ENCODE peak calls at places on chromosomes 11 and 22, in six cellular contexts. X is mesendoderm, M is H9, C is IMR-90, J is H1, R is mesenchymal stem cell. P is an unnamed sample. For H3K4me1, the result is how much of the 10 kb centered on the place peaks cover.

GRCh38 chr22:30005213-30005857 is 74.9 kb upstream of the HORMAD2 start:
- DNase-seq in X (peak), M (peak), C (peak), J (peak), R (peak), P (peak)

GRCh38 chr22:45880091-45880651 is 96.8 kb downstream of the WNT7B start:
- DNase-seq in X (no peak), M (peak), C (no peak), J (peak), R (no peak), P (no peak)

GRCh38 chr11:10561043-10561818 is 7.2 kb downstream of the LYVE1 start:
- DNase-seq in X (no peak), M (no peak), C (no peak), J (no peak), R (no peak), P (no peak)

GRCh38 chr22:22048981-22049531 is 66.5 kb upstream of the TOP3B start:
- DNase-seq in X (no peak), M (no peak), C (no peak), J (no peak), R (no peak), P (no peak)

GRCh38 chr11:115784796-115785521 is 280.7 kb upstream of the CADM1 start:
- DNase-seq in X (no peak), M (no peak), C (no peak), J (no peak), R (no peak), P (no peak)

GRCh38 chr11:27408231-27408630 is 45.2 kb upstream of the CCDC34 start:
- DNase-seq in X (no peak), M (no peak), C (no peak), J (no peak), R (no peak), P (no peak)

GRCh38 chr11:104962852-104963251 is 5.5 kb downstream of the CASP4 start:
- DNase-seq in X (no peak), M (no peak), C (no peak), J (no peak), R (no peak), P (no peak)

GRCh38 chr22:29706493-29706892 is 13.3 kb upstream of the CABP7 start:
- DNase-seq in X (peak), M (peak), C (no peak), J (no peak), R (no peak), P (no peak)

GRCh38 chr11:19316434-19316833 is 75.7 kb upstream of the E2F8 start:
- DNase-seq in X (no peak), M (no peak), C (no peak), J (no peak), R (no peak), P (no peak)

GRCh38 chr22:34599567-34599966 is 466.4 kb upstream of the ISX start:
- DNase-seq in X (no peak), M (no peak), C (no peak), J (no peak), R (no peak), P (no peak)

GRCh38 chr11:73990727-73991126 is 8.1 kb upstream of the UCP2 start:
- DNase-seq in X (no peak), M (no peak), C (no peak), J (no peak), R (no peak), P (no peak)

GRCh38 chr11:66861774-66862558 is 5.1 kb downstream of the LRFN4 start:
- DNase-seq in X (no peak), M (no peak), C (no peak), J (no peak), R (no peak), P (no peak)

GRCh38 chr11:13668102-13668956 is at the start of gene FAR1:
- DNase-seq in X (peak), M (peak), C (peak), J (peak), R (peak), P (peak)
- H3K4me1 ChIP-seq in X (under half), M (under half), C (under half), J (under half), R (under half), P (under half)

GRCh38 chr11:119350302-119350701 is 3.8 kb upstream of the MFRP start:
- DNase-seq in X (no peak), M (peak), C (no peak), J (no peak), R (no peak), P (no peak)
- H2BK15ac ChIP-seq in X (no peak), M (no peak), C (no peak), J (no peak), R (no peak), P (no peak)

GRCh38 chr11:69308531-69308930 is 14.6 kb downstream of the MYEOV start:
- DNase-seq in X (no peak), M (no peak), C (no peak), J (no peak), R (no peak), P (no peak)

GRCh38 chr11:69305885-69306540 is 12.1 kb downstream of the MYEOV start:
- DNase-seq in X (no peak), M (no peak), C (no peak), J (no peak), R (no peak), P (no peak)

GRCh38 chr11:69307871-69308381 is 14.0 kb downstream of the MYEOV start:
- DNase-seq in X (no peak), M (no peak), C (no peak), J (no peak), R (no peak), P (no peak)

GRCh38 chr11:69306821-69307220 is 12.9 kb downstream of the MYEOV start:
- DNase-seq in X (no peak), M (no peak), C (no peak), J (no peak), R (no peak), P (no peak)

DNA sequence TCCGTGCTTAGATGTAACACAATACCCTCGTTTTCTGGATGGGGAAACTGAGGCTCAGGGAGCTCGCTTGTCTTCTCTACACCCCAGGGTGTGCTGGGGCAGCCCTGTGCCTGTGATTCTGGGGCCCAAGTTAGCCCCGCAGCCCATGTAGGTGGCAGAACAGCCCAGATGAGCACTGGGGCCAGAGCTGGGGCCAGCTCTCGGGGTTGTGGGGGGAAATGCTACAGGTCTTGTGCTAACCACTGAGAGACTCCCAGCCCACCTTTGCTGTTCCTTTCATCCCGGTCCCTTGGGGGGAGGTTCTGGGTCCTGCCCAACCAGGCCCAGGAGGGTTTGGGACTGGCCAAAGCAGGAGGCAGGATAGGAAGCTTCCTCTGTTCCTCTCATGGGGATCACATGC is 13.5 kb downstream of the MYEOV start:
- DNase-seq in X (no peak), M (no peak), C (no peak), J (no peak), R (no peak), P (no peak)
- H3K4me1 ChIP-seq in X (under half), M (under half), C (under half), J (under half), R (under half), P (under half)

DNA sequence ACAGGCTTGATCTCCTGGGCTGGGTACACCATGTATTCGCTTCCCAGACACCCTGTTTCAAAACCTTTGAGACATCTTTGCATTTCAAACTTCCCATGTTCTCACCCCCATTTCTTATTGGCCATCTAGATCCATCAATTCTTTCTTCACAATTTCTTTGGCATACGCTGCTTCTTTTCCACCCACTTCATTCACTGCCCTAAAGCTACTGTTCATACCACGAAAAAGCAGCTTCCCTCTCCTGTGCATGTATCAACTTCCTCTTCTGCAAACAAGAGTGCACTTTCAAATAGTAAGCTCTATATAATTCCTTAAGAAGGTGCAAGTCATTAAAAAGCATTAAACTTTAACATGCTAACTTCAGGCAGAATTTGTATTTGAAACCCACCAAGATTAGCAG is 21.4 kb downstream of the UVRAG start:
- DNase-seq in X (no peak), M (no peak), C (no peak), J (no peak), R (no peak), P (no peak)
- H2BK15ac ChIP-seq in X (no peak), M (no peak), C (no peak), J (no peak), R (no peak), P (no peak)

DNA sequence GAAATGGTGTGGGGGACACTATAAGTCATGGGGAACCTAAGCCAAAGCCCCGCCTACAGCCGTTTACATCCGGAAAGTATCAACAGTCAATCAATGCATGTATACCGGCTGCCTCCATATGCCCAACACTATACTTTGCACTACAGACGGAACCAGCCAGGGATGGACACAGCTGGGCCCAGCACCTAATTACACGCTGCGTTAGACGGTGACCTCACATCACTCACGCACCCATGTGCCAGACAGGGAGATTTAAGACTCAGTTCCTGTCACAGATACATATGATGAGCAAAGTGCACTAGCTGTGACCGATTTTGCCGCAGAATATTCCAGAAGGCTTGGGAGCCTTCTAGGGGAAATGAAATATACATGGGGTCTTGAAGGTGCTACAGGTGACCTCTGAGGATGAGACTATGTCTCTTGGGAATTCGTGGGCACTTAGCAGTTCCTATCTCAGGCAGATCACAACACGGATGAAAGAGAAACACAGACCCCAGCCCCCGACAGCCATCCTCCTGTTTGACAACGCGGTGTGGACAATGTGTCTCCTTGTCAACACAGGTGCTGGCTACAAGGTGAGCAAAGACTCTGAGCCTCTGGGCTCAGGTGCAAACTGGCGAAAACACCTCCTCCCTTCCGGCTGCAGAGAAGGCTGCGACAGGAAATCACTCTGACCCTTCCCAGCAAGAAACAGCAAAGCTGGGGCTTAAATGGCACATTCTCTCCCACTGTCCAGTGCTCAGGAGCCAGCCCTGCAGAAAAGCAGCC is 8.0 kb downstream of the AHNAK start:
- DNase-seq in X (no peak), M (no peak), C (no peak), J (no peak), R (no peak), P (no peak)
- H3K4me1 ChIP-seq in X (under half), M (under half), C (half or more), J (under half), R (half or more), P (under half)

GRCh38 chr22:23397008-23397617 is 183.0 kb downstream of the IGLL1 start:
- DNase-seq in X (no peak), M (no peak), C (no peak), J (no peak), R (no peak), P (no peak)

GRCh38 chr22:23396362-23397007 is 183.6 kb downstream of the IGLL1 start:
- DNase-seq in X (no peak), M (no peak), C (no peak), J (no peak), R (no peak), P (no peak)

GRCh38 chr22:23394525-23395326 is 185.4 kb downstream of the IGLL1 start:
- DNase-seq in X (no peak), M (no peak), C (no peak), J (no peak), R (no peak), P (no peak)

GRCh38 chr22:23393721-23394320 is 186.3 kb downstream of the IGLL1 start:
- DNase-seq in X (no peak), M (no peak), C (no peak), J (no peak), R (no peak), P (no peak)

GRCh38 chr22:23395476-23396361 is 184.4 kb downstream of the IGLL1 start:
- DNase-seq in X (no peak), M (no peak), C (no peak), J (no peak), R (no peak), P (no peak)
- H2BK15ac ChIP-seq in X (no peak), M (no peak), C (no peak), J (no peak), R (no peak), P (peak)

DNA sequence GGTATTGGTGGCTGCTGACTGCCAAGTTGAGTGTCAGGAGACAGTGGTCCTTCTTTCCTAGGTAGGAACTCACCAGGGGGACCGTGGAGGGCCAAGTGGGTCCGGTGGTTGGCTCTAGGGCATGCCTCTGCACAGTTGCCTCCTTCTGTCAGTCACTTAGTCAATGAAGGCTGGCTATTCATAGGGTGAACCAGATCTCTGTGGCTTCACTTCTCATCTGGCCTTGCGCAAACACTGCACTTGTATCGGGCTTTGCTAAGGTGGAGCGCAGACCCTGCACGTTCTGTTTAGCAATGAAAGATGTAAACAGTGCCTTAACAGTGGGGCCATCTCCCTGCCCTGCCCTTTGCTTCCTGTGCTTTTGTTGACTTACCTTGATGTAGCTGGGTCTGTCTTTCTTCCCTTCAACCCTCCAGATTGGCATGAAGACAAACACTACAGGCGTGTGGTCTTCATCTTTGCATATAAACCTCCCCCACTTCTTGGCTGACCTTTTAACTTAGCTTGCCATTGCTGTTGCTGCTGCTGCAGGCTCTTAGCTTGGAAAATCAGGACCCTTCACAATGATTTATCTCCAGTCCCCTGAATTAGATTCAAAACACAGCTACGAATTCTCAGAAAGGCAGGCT is 6.8 kb upstream of the SORL1-AS1 start:
- DNase-seq in X (no peak), M (no peak), C (no peak), J (no peak), R (no peak), P (no peak)
- H3K4me1 ChIP-seq in X (under half), M (under half), C (under half), J (under half), R (under half), P (under half)

GRCh38 chr22:41893591-41894375 is 21.1 kb downstream of the SHISA8 start:
- DNase-seq in X (no peak), M (no peak), C (no peak), J (no peak), R (no peak), P (no peak)
- H2BK15ac ChIP-seq in X (no peak), M (no peak), C (no peak), J (no peak), R (no peak), P (no peak)

DNA sequence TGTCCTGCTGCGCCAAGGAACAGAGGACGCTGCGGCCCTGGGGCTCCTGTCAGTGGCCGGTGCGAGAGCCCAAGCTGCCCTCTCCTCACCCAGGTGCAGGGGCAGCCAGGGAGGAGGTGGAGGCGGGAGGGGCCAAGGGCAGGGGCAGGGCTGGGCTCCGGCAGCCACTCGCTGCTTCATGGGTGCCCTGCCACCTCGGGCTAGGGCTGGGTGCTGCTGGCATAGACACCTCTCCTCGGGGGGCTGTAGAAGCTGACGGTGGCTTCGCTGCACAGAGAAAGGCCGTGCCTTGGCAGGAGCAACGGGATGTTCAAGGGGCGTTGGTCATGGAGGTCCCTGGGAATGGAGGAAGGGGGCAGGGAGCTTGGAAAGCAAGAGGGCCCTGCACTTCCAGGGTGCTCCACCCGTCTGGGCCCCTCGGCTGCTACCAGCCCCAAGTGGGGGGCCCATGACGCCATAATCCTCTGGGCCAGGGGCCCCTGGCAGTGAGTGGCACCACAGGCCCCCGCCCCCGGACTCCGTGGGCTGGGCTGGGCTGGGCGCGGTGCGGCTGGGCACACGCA is 1.6 kb upstream of the TBX1 start:
- DNase-seq in X (no peak), M (no peak), C (no peak), J (no peak), R (no peak), P (no peak)
- H3K4me1 ChIP-seq in X (under half), M (under half), C (under half), J (half or more), R (under half), P (under half)

GRCh38 chr11:78952866-78953265 is 378.2 kb upstream of the NARS2 start:
- DNase-seq in X (no peak), M (no peak), C (no peak), J (no peak), R (no peak), P (no peak)

GRCh38 chr11:78954261-78954660 is 379.6 kb upstream of the NARS2 start:
- DNase-seq in X (no peak), M (no peak), C (no peak), J (no peak), R (no peak), P (no peak)

GRCh38 chr11:78946945-78947914 is 372.6 kb upstream of the NARS2 start:
- DNase-seq in X (no peak), M (no peak), C (no peak), J (no peak), R (no peak), P (no peak)

GRCh38 chr11:78949976-78950690 is 375.5 kb upstream of the NARS2 start:
- DNase-seq in X (peak), M (no peak), C (no peak), J (no peak), R (no peak), P (peak)

GRCh38 chr11:78952188-78952587 is 377.5 kb upstream of the NARS2 start:
- DNase-seq in X (no peak), M (no peak), C (no peak), J (no peak), R (no peak), P (no peak)
- H2BK15ac ChIP-seq in X (no peak), M (no peak), C (no peak), J (no peak), R (no peak), P (no peak)

P was measured in neuronal stem cell.